ENCODE peak calls at places on chromosomes 2 and 18, in seven cellular contexts. X, I, W, E, U, C and K are unnamed samples.
A peak's percentile ranks its signal among the peaks of the same experiment; 100 is the strongest.

GRCh38 chr2:109711230-109712125 is 82.6 kb upstream of the RGPD5 start:
- DNase-seq in X (no peak), I (no peak), W (no peak), E (peak; percentile 59), U (no peak), C (no peak), K (no peak)

GRCh38 chr2:3285901-3286645 is 91.5 kb downstream of the EIPR1 start:
- DNase-seq in X (peak; percentile 21), I (peak; percentile 10), W (no peak), E (no peak), U (no peak), C (peak; percentile 82), K (no peak)

GRCh38 chr2:238845583-238846480 is 2.1 kb upstream of the TWIST2 start:
- DNase-seq in X (no peak), I (no peak), W (no peak), E (no peak), U (peak; percentile 91), C (no peak), K (no peak)

GRCh38 chr2:228474466-228474865 is 293.0 kb upstream of the SPHKAP start:
- DNase-seq in X (no peak), I (no peak), W (no peak), E (no peak), U (no peak), C (no peak), K (no peak)

GRCh38 chr2:223619486-223620129 is 17.4 kb upstream of the SCG2 start:
- DNase-seq in X (no peak), I (no peak), W (no peak), E (no peak), U (no peak), C (no peak), K (no peak)

GRCh38 chr2:222306393-222307137 is 7.8 kb upstream of the PAX3 start:
- DNase-seq in X (no peak), I (no peak), W (no peak), E (no peak), U (no peak), C (no peak), K (peak; percentile 67)

GRCh38 chr2:121239471-121239870 is 45.5 kb downstream of the TFCP2L1 start:
- DNase-seq in X (no peak), I (no peak), W (no peak), E (no peak), U (no peak), C (no peak), K (no peak)

GRCh38 chr2:147040585-147041494 is 804.0 kb upstream of the ACVR2A start:
- DNase-seq in X (no peak), I (no peak), W (no peak), E (no peak), U (no peak), C (no peak), K (no peak)

GRCh38 chr2:1731512-1731962 is 12.8 kb downstream of the PXDN start:
- DNase-seq in X (peak; percentile 25), I (peak; percentile 54), W (no peak), E (peak; percentile 66), U (no peak), C (peak; percentile 44), K (no peak)

GRCh38 chr18:47215554-47216138 is 35.8 kb downstream of the SKOR2 start:
- DNase-seq in X (no peak), I (no peak), W (peak; percentile 64), E (no peak), U (no peak), C (peak; percentile 54), K (no peak)

GRCh38 chr2:214378455-214379103 is 32.3 kb upstream of the VWC2L start:
- DNase-seq in X (no peak), I (no peak), W (no peak), E (no peak), U (no peak), C (no peak), K (no peak)

DNA sequence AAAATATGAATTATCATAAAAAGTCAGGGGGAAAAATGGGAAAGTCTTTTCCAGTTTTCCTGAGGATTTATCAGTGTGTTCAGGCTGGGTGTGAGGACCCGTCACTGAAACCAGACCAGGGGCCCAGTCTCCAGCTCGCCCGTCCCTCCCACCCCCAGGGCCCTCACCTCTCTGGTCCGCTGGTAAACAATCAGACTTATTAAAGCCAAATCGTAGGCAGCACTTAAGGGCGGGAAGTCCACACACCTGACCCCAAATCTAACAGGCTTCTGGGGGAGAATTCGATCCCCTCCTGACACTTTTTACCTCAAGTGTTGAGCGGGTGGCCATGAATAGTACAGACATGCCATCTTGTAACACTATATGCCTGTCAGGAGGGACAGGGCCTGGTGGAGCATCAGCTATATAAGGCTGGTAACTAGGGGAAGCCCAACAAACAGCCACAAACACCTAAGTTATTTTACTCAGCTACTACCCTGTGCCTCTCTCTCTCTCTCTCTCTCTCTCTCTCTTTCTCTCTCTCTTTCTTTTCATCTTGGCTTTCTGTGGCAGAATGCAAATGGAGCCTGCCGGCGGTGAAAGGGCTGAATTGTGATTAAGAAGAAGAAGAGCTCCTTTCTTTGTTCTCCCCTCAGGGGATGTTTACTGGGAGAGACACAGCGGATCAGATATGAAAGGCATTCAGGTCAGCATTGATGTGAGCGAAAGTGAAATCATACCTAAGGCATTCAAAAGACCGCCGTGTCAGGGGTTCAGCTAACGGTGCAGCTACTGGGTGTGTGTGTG is 9.5 kb downstream of the ZEB2 start:
- DNase-seq in X (no peak), I (no peak), W (no peak), E (no peak), U (no peak), C (no peak), K (no peak)
- H3K4me3 ChIP-seq in X (peak overlapping the region; percentile 6), I (no peak overlapping the region), W (no peak overlapping the region), E (no peak overlapping the region), U (peak overlapping the region; percentile 82), C (peak overlapping the region; percentile 10), K (peak overlapping the region; percentile 45)

GRCh38 chr2:230134496-230135073 is 65.9 kb upstream of the SLC16A14 start:
- DNase-seq in X (no peak), I (no peak), W (peak; percentile 12), E (no peak), U (peak; percentile 60), C (no peak), K (no peak)

GRCh38 chr2:230135126-230135525 is 66.4 kb upstream of the SLC16A14 start:
- DNase-seq in X (no peak), I (no peak), W (no peak), E (no peak), U (no peak), C (no peak), K (no peak)

GRCh38 chr2:230140667-230141066 is 71.9 kb upstream of the SLC16A14 start:
- DNase-seq in X (no peak), I (no peak), W (no peak), E (no peak), U (peak; percentile 29), C (no peak), K (no peak)

DNA sequence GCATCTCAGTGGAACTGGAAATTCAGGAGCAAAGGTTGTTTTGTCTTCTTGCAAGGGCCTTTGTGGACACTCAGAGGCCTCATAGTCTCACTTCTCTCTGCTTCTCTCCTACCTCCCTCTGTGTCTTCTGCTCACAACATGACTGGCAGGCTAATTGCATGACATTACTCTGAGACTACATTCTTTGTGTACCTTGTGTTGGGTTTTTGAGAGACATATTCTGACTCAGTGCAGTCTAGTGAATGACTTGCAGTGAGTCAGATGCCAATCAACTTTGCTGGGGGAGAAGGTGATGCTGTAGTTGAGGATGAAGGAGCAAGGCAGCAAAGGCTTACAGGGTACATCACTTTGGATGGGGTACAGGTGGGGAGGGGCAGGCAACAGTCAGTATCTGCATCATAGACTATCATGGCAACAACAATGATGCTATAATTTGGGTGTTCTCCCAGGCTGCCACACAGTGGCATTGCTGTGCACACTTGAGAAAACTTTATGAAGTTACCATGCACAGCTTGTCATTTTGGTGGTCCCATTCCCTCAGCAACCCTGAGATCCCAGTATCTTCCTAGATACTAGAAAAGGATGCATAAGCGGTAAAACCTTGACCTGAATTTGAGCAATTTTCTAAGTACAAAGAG is 69.3 kb upstream of the SLC16A14 start:
- DNase-seq in X (no peak), I (no peak), W (no peak), E (no peak), U (peak; percentile 50), C (no peak), K (no peak)
- TF ChIP-seq EP300 in X (no peak), I (no peak), W (no peak), E (no peak), U (no peak), C (no peak), K (no peak)

DNA sequence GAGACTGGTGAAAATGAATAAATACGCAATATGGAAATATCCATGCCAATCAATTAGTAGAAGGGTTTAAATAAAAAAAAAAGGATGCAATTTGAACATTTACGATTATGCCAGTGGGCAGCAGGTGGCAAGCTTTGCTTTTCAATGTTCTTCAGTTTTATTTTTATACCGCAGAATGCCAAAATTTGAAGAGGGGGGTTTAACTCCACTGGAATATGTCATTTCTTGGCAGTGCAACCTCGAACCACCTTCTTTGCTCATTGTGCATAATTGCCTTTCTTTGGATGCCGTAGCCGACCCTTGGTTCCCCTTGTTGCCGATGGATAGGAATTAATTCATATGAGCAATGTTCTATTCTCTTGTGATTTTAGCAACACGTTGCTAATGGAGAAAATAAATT is 88.0 kb downstream of the LTBP1 start:
- DNase-seq in X (no peak), I (peak; percentile 27), W (peak; percentile 40), E (no peak), U (no peak), C (no peak), K (no peak)
- H3K4me3 ChIP-seq in X (no peak overlapping the region), I (peak overlapping the region; percentile 10), W (no peak overlapping the region), E (peak overlapping the region; percentile 20), U (peak overlapping the region; percentile 30), C (no peak overlapping the region), K (no peak overlapping the region)

DNA sequence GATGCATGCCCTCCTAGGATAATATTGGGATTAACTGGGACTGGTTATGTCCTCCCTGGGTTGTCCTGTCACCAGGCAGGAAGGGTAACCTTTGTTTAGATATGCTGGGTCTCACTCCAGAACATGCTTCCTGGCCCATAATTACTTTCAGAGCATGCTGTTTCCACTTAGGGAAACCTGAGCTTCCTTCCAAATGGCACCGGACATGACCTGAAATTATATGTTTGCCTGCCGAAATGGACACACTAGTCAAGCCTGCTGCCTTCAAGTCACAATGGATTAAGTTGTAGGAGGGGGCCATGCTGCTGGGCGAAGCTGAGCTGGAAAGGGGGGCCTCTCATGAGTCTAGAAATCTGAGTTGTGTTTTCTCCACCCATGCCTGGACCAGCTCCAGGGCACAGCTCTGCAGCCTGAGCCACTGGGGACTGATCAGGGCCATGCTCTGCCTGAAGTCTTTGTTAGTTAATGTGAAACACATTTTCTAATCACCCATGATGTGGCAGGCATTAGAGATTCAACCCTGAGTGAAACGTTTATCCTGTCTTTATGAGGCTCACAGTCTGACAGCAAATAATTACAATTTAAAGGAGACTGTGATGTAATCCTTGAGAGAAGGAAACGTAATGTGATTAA is 273.3 kb downstream of the TNS1 start:
- DNase-seq in X (no peak), I (no peak), W (no peak), E (no peak), U (no peak), C (peak; percentile 68), K (no peak)
- TF ChIP-seq EP300 in X (no peak), I (no peak), W (no peak), E (no peak), U (no peak), C (peak; percentile 52), K (no peak)

GRCh38 chr2:37583867-37584266 is 87.6 kb downstream of the CDC42EP3 start:
- DNase-seq in X (no peak), I (no peak), W (no peak), E (no peak), U (no peak), C (no peak), K (no peak)
- H3K4me3 ChIP-seq in X (no peak overlapping the region), I (no peak overlapping the region), W (no peak overlapping the region), E (no peak overlapping the region), U (no peak overlapping the region), C (no peak overlapping the region), K (no peak overlapping the region)

GRCh38 chr2:189506514-189506976 is 65.3 kb downstream of the WDR75 start:
- DNase-seq in X (peak; percentile 31), I (no peak), W (peak; percentile 50), E (no peak), U (no peak), C (no peak), K (no peak)
- TF ChIP-seq EP300 in X (no peak), I (no peak), W (no peak), E (no peak), U (no peak), C (no peak), K (no peak)